ENCODE peak calls at places on chromosomes 7 and 10, in ten cellular contexts. One of them, this sample, is unnamed.

GRCh38 chr10:122276611-122277205 is 5.6 kb downstream of the BTBD16 start:
- DNase-seq in mucosa of descending colon: no peak
- DNase-seq in CD4-positive, alpha-beta memory T cell: no peak
- DNase-seq in NCI-H1092 treated with DMSO at 0.1 percent for 48 hours: no peak
- DNase-seq in PC-3: no peak
- DNase-seq in OCI-LY7: no peak
- DNase-seq in GM23248: peak; percentile 60
- DNase-seq in progenitor cell of endocrine pancreas: no peak
- DNase-seq in NCI-H146: no peak
- DNase-seq in Calu3: no peak
- DNase-seq in this sample: no peak

GRCh38 chr10:44125879-44126675 is 258.8 kb downstream of the CXCL12 start:
- DNase-seq in NCI-H1092 treated with DMSO at 0.1 percent for 48 hours: no peak
- DNase-seq in CD4-positive, alpha-beta memory T cell: no peak
- DNase-seq in NCI-H146: no peak
- DNase-seq in PC-3: no peak
- DNase-seq in OCI-LY7: no peak
- DNase-seq in mucosa of descending colon: no peak
- DNase-seq in Calu3: no peak
- DNase-seq in progenitor cell of endocrine pancreas: no peak
- DNase-seq in GM23248: peak; percentile 93
- DNase-seq in this sample: peak; percentile 14

GRCh38 chr10:70354100-70354499 is 28.3 kb downstream of the LRRC20 start:
- DNase-seq in PC-3: no peak
- DNase-seq in NCI-H146: no peak
- DNase-seq in GM23248: no peak
- DNase-seq in CD4-positive, alpha-beta memory T cell: no peak
- DNase-seq in mucosa of descending colon: no peak
- DNase-seq in OCI-LY7: no peak
- DNase-seq in NCI-H1092 treated with DMSO at 0.1 percent for 48 hours: no peak
- DNase-seq in Calu3: no peak
- DNase-seq in progenitor cell of endocrine pancreas: no peak
- DNase-seq in this sample: no peak

GRCh38 chr10:27558612-27559020 is 54.5 kb downstream of the RAB18 start:
- DNase-seq in progenitor cell of endocrine pancreas: peak; percentile 18
- DNase-seq in GM23248: peak; percentile 79
- DNase-seq in NCI-H146: peak; percentile 56
- DNase-seq in OCI-LY7: peak; percentile 68
- DNase-seq in NCI-H1092 treated with DMSO at 0.1 percent for 48 hours: peak; percentile 2
- DNase-seq in mucosa of descending colon: no peak
- DNase-seq in CD4-positive, alpha-beta memory T cell: no peak
- DNase-seq in Calu3: peak; percentile 59
- DNase-seq in PC-3: peak; percentile 69
- DNase-seq in this sample: peak; percentile 10

GRCh38 chr10:43111921-43112607 is 26.2 kb upstream of the CSGALNACT2 start:
- DNase-seq in OCI-LY7: no peak
- DNase-seq in PC-3: no peak
- DNase-seq in progenitor cell of endocrine pancreas: no peak
- DNase-seq in Calu3: no peak
- DNase-seq in GM23248: no peak
- DNase-seq in NCI-H146: no peak
- DNase-seq in CD4-positive, alpha-beta memory T cell: no peak
- DNase-seq in mucosa of descending colon: no peak
- DNase-seq in NCI-H1092 treated with DMSO at 0.1 percent for 48 hours: no peak
- DNase-seq in this sample: no peak

GRCh38 chr10:14749051-14749809 is 25.5 kb downstream of the FAM107B start:
- DNase-seq in NCI-H1092 treated with DMSO at 0.1 percent for 48 hours: no peak
- DNase-seq in GM23248: no peak
- DNase-seq in NCI-H146: no peak
- DNase-seq in CD4-positive, alpha-beta memory T cell: no peak
- DNase-seq in PC-3: no peak
- DNase-seq in OCI-LY7: peak; percentile 71
- DNase-seq in Calu3: peak; percentile 24
- DNase-seq in mucosa of descending colon: peak; percentile 52
- DNase-seq in progenitor cell of endocrine pancreas: no peak
- DNase-seq in this sample: no peak

GRCh38 chr10:113646337-113647201 is 17.3 kb downstream of the NRAP start:
- DNase-seq in PC-3: no peak
- DNase-seq in GM23248: peak; percentile 40
- DNase-seq in OCI-LY7: no peak
- DNase-seq in Calu3: no peak
- DNase-seq in NCI-H1092 treated with DMSO at 0.1 percent for 48 hours: no peak
- DNase-seq in mucosa of descending colon: no peak
- DNase-seq in progenitor cell of endocrine pancreas: no peak
- DNase-seq in NCI-H146: no peak
- DNase-seq in CD4-positive, alpha-beta memory T cell: no peak
- DNase-seq in this sample: no peak

GRCh38 chr10:63522129-63522687 is 1.0 kb downstream of the REEP3 start:
- DNase-seq in GM23248: peak; percentile 59
- DNase-seq in CD4-positive, alpha-beta memory T cell: peak; percentile 51
- DNase-seq in NCI-H146: peak; percentile 67
- DNase-seq in PC-3: peak; percentile 71
- DNase-seq in Calu3: no peak
- DNase-seq in progenitor cell of endocrine pancreas: no peak
- DNase-seq in OCI-LY7: peak; percentile 44
- DNase-seq in NCI-H1092 treated with DMSO at 0.1 percent for 48 hours: peak; percentile 61
- DNase-seq in mucosa of descending colon: no peak
- DNase-seq in this sample: no peak

GRCh38 chr10:46787321-46787615 is 124.0 kb upstream of the PTPN20 start:
- DNase-seq in PC-3: peak; percentile 46
- DNase-seq in NCI-H1092 treated with DMSO at 0.1 percent for 48 hours: peak; percentile 5
- DNase-seq in GM23248: peak; percentile 82
- DNase-seq in mucosa of descending colon: peak; percentile 27
- DNase-seq in OCI-LY7: peak; percentile 19
- DNase-seq in CD4-positive, alpha-beta memory T cell: no peak
- DNase-seq in Calu3: peak; percentile 57
- DNase-seq in progenitor cell of endocrine pancreas: no peak
- DNase-seq in NCI-H146: no peak
- DNase-seq in this sample: peak; percentile 26

GRCh38 chr7:84354866-84355265 is 160.3 kb upstream of the SEMA3A start:
- DNase-seq in PC-3: no peak
- DNase-seq in progenitor cell of endocrine pancreas: no peak
- DNase-seq in OCI-LY7: no peak
- DNase-seq in mucosa of descending colon: no peak
- DNase-seq in Calu3: no peak
- DNase-seq in NCI-H1092 treated with DMSO at 0.1 percent for 48 hours: no peak
- DNase-seq in CD4-positive, alpha-beta memory T cell: no peak
- DNase-seq in GM23248: peak; percentile 53
- DNase-seq in NCI-H146: no peak
- DNase-seq in this sample: no peak

GRCh38 chr7:7641129-7641663 is 644 bp downstream of the UMAD1 start:
- DNase-seq in NCI-H1092 treated with DMSO at 0.1 percent for 48 hours: no peak
- DNase-seq in Calu3: no peak
- DNase-seq in mucosa of descending colon: peak; percentile 31
- DNase-seq in OCI-LY7: no peak
- DNase-seq in PC-3: peak; percentile 8
- DNase-seq in GM23248: peak; percentile 40
- DNase-seq in NCI-H146: peak; percentile 56
- DNase-seq in CD4-positive, alpha-beta memory T cell: no peak
- DNase-seq in progenitor cell of endocrine pancreas: no peak
- DNase-seq in this sample: no peak

GRCh38 chr7:156892086-156892800 is 740 bp downstream of the LMBR1 start:
- DNase-seq in mucosa of descending colon: peak; percentile 80
- DNase-seq in CD4-positive, alpha-beta memory T cell: peak; percentile 68
- DNase-seq in NCI-H1092 treated with DMSO at 0.1 percent for 48 hours: peak; percentile 40
- DNase-seq in GM23248: peak; percentile 62
- DNase-seq in PC-3: peak; percentile 31
- DNase-seq in NCI-H146: peak; percentile 77
- DNase-seq in progenitor cell of endocrine pancreas: peak; percentile 58
- DNase-seq in Calu3: peak; percentile 68
- DNase-seq in OCI-LY7: peak; percentile 85
- DNase-seq in this sample: no peak